ENCODE peak calls at places on chromosomes 2 and 18, in five cellular contexts. F is spleen, O is uterus, R is neural progenitor cell, J is GM23248. T is an unnamed sample. For H3K9me3 and H3K27me3, the result is how much of the 10 kb centered on the place peaks cover.

GRCh38 chr2:241678307-241678706 is 8.3 kb downstream of the DTYMK start:
- DNase-seq in F (peak), O (no peak), R (no peak), J (no peak), T (no peak)

GRCh38 chr18:77146249-77147080 is 13.9 kb upstream of the MBP start:
- DNase-seq in F (no peak), O (no peak), R (no peak), J (no peak), T (no peak)

GRCh38 chr2:206031950-206032567 is 53.9 kb downstream of the INO80D start:
- DNase-seq in F (no peak), O (no peak), R (no peak), J (no peak), T (no peak)

GRCh38 chr2:21411796-21412195 is 288.0 kb downstream of the TDRD15 start:
- DNase-seq in F (no peak), O (no peak), R (no peak), J (no peak), T (no peak)

GRCh38 chr2:174688079-174688478 is 76.2 kb downstream of the CHRNA1 start:
- DNase-seq in F (no peak), O (no peak), R (no peak), J (peak), T (no peak)

GRCh38 chr18:35005963-35006577 is 35.1 kb upstream of the MAPRE2 start:
- DNase-seq in F (no peak), O (no peak), R (peak), J (peak), T (peak)

GRCh38 chr2:47506024-47506423 is 103.1 kb downstream of the MSH2 start:
- DNase-seq in F (no peak), O (no peak), R (no peak), J (no peak), T (no peak)

GRCh38 chr2:54593249-54593648 is 130.2 kb upstream of the EML6 start:
- DNase-seq in F (no peak), O (no peak), R (no peak), J (no peak), T (no peak)

GRCh38 chr18:34660572-34660971 is 49.5 kb upstream of the DTNA start:
- DNase-seq in F (no peak), O (no peak), R (no peak), J (no peak), T (peak)

GRCh38 chr2:240350696-240351087 is 84.8 kb upstream of the GPC1 start:
- DNase-seq in F (no peak), O (no peak), R (no peak), J (peak), T (no peak)

GRCh38 chr2:11248-11941 is 34.9 kb downstream of the FAM110C start:
- DNase-seq in F (peak), O (peak), R (peak), J (peak), T (peak)

GRCh38 chr2:136085810-136086209 is 32.1 kb downstream of the CXCR4 start:
- DNase-seq in F (no peak), O (no peak), R (no peak), J (no peak), T (no peak)

GRCh38 chr2:69755862-69756467 is 14.0 kb downstream of the ANXA4 start:
- DNase-seq in F (no peak), O (no peak), R (no peak), J (peak), T (no peak)

GRCh38 chr2:53576361-53576620 is 191.3 kb upstream of the CHAC2 start:
- DNase-seq in F (no peak), O (no peak), R (no peak), J (no peak), T (peak)

GRCh38 chr2:5444854-5445253 is 247.3 kb upstream of the SOX11 start:
- DNase-seq in F (no peak), O (no peak), R (no peak), J (no peak), T (no peak)

GRCh38 chr2:88854528-88854927 is 163.1 kb downstream of the RPIA start:
- DNase-seq in F (no peak), O (no peak), R (no peak), J (no peak), T (no peak)

GRCh38 chr2:202278944-202279343 is 13.4 kb downstream of the NOP58 start:
- DNase-seq in F (no peak), O (no peak), R (peak), J (peak), T (no peak)

GRCh38 chr18:58911766-58912165 is 47.1 kb downstream of the ZNF532 start:
- DNase-seq in F (no peak), O (no peak), R (no peak), J (peak), T (no peak)

GRCh38 chr2:206688453-206688852 is 29.7 kb downstream of the DYTN start:
- DNase-seq in F (no peak), O (no peak), R (no peak), J (no peak), T (no peak)

GRCh38 chr2:212745359-212745758 is 206.8 kb upstream of the ERBB4 start:
- DNase-seq in F (no peak), O (no peak), R (no peak), J (no peak), T (no peak)

GRCh38 chr2:160551259-160551658 is 57.7 kb upstream of the RBMS1 start:
- DNase-seq in F (no peak), O (no peak), R (no peak), J (no peak), T (no peak)

GRCh38 chr2:10003206-10004125 is 39.9 kb upstream of the KLF11 start:
- DNase-seq in F (no peak), O (no peak), R (no peak), J (no peak), T (no peak)

GRCh38 chr2:62158444-62159121 is 37.3 kb upstream of the B3GNT2 start:
- DNase-seq in F (no peak), O (no peak), R (no peak), J (no peak), T (no peak)

GRCh38 chr2:190947139-190947538 is 66.5 kb downstream of the GLS start:
- DNase-seq in F (no peak), O (no peak), R (no peak), J (no peak), T (peak)

GRCh38 chr2:241676665-241677064 is 9.9 kb downstream of the DTYMK start:
- DNase-seq in F (no peak), O (no peak), R (no peak), J (no peak), T (no peak)

GRCh38 chr18:51168031-51168742 is 29.3 kb downstream of the MEX3C start:
- DNase-seq in F (no peak), O (no peak), R (peak), J (no peak), T (no peak)

GRCh38 chr2:27240406-27240805 is 22.4 kb downstream of the SLC30A3 start:
- DNase-seq in F (no peak), O (no peak), R (no peak), J (no peak), T (no peak)

GRCh38 chr2:173075781-173076556 is at the start of gene MAP3K20:
- DNase-seq in F (peak), O (peak), R (peak), J (peak), T (peak)

GRCh38 chr2:6506311-6507258 is 359.1 kb downstream of the CMPK2 start:
- DNase-seq in F (no peak), O (no peak), R (no peak), J (peak), T (no peak)

DNA sequence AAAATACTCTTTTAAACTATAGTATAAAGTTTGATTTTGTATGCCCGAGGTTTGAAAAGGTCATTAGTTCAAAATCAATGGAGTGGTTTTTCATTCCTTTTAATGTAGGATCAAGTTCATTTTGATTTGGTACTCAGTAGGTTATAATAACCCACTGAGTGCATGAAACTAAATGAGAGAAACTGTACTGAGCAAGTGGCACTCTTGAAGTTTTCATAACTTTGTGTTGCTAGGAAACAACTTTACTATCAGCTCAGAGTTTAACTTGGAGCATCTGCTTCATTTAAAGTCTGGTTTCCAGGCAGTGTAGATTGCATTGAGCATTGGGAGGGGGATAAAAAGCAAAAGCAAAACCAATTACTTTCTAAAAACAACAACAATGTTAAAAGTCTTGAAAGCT is 1361.6 kb upstream of the CHAC2 start:
- DNase-seq in F (no peak), O (no peak), R (no peak), J (no peak), T (no peak)
- H3K9me3 ChIP-seq in F (under half), O (under half), R (under half), J (under half), T (under half)

GRCh38 chr2:232526296-232527055 is 516 bp downstream of the CHRND start:
- DNase-seq in F (no peak), O (no peak), R (no peak), J (no peak), T (no peak)

GRCh38 chr2:232529806-232530547 is 4.0 kb downstream of the CHRND start:
- DNase-seq in F (peak), O (no peak), R (no peak), J (no peak), T (no peak)

GRCh38 chr2:232527905-232528470 is 2.0 kb downstream of the CHRND start:
- DNase-seq in F (no peak), O (no peak), R (no peak), J (no peak), T (no peak)

GRCh38 chr2:232530626-232531260 is 4.8 kb downstream of the CHRND start:
- DNase-seq in F (peak), O (no peak), R (no peak), J (no peak), T (no peak)

GRCh38 chr2:232528746-232529445 is 2.9 kb downstream of the CHRND start:
- DNase-seq in F (peak), O (no peak), R (no peak), J (peak), T (no peak)
- H3K4me3 ChIP-seq in F (no peak), O (no peak), R (no peak), J (no peak), T (no peak)

GRCh38 chr2:121905201-121905600 is 149.8 kb downstream of the TSN start:
- DNase-seq in F (no peak), O (no peak), R (no peak), J (no peak), T (no peak)

GRCh38 chr2:121911036-121911435 is 155.6 kb downstream of the TSN start:
- DNase-seq in F (no peak), O (no peak), R (peak), J (no peak), T (no peak)

GRCh38 chr2:121906170-121906569 is 150.7 kb downstream of the TSN start:
- DNase-seq in F (no peak), O (no peak), R (no peak), J (peak), T (no peak)

GRCh38 chr2:121910139-121910538 is 154.7 kb downstream of the TSN start:
- DNase-seq in F (no peak), O (no peak), R (no peak), J (peak), T (no peak)

GRCh38 chr2:121907905-121908304 is 152.5 kb downstream of the TSN start:
- DNase-seq in F (no peak), O (no peak), R (peak), J (peak), T (no peak)
- H3K27me3 ChIP-seq in F (under half), O (under half), R (under half), J (under half), T (under half)

GRCh38 chr18:74420926-74421325 is 36.2 kb downstream of the DIPK1C start:
- DNase-seq in F (no peak), O (no peak), R (no peak), J (peak), T (no peak)

GRCh38 chr18:74430231-74430630 is 26.9 kb downstream of the DIPK1C start:
- DNase-seq in F (no peak), O (no peak), R (no peak), J (no peak), T (no peak)

GRCh38 chr18:74425161-74425560 is 31.9 kb downstream of the DIPK1C start:
- DNase-seq in F (no peak), O (no peak), R (no peak), J (no peak), T (no peak)

GRCh38 chr18:74427442-74428112 is 29.5 kb downstream of the DIPK1C start:
- DNase-seq in F (no peak), O (no peak), R (no peak), J (no peak), T (no peak)

GRCh38 chr18:74425876-74426275 is 31.2 kb downstream of the DIPK1C start:
- DNase-seq in F (no peak), O (no peak), R (no peak), J (no peak), T (no peak)
- H3K9me3 ChIP-seq in F (under half), O (under half), R (under half), J (under half), T (under half)

DNA sequence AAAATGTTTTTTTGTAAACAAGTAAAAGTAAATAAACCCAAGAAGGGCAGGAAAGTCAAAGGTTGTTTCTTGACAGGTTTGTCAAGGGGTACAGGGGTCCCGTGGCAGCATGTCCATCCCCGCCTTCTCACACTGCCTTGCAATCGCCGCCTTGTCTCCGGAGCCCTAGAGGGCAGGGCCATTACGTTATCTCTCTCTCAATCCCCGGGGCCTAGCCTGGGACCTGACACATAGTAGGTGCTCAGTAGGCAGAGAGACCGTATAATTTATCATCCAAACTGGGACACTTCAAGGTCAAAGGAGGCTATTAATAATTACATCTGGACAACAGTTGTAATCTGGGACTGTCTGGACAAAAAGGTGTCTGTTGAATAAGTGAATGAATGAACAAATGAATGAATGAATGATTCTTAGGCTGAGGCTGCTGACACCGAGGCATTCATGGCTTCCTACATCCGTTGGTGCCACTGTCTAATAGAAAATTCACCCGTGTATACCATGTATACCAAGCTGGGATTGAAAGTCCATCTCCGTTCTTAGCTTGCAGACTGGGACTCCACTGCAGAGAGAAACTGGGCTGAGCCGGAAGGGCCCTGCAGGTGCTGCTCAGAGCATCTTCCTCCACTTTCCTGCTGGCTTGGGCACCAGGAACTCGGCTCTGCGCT is 44.8 kb upstream of the PLB1 start:
- DNase-seq in F (no peak), O (no peak), R (no peak), J (no peak), T (no peak)
- H3K4me3 ChIP-seq in F (no peak), O (no peak), R (no peak), J (no peak), T (no peak)

GRCh38 chr2:222242532-222242931 is 56.3 kb downstream of the PAX3 start:
- DNase-seq in F (no peak), O (no peak), R (no peak), J (no peak), T (no peak)

GRCh38 chr2:222240676-222241049 is 58.1 kb downstream of the PAX3 start:
- DNase-seq in F (no peak), O (no peak), R (peak), J (no peak), T (no peak)

GRCh38 chr2:222241054-222241453 is 57.7 kb downstream of the PAX3 start:
- DNase-seq in F (no peak), O (no peak), R (peak), J (no peak), T (no peak)

GRCh38 chr2:222239945-222240675 is 58.7 kb downstream of the PAX3 start:
- DNase-seq in F (no peak), O (no peak), R (peak), J (no peak), T (no peak)

GRCh38 chr2:222241471-222241870 is 57.3 kb downstream of the PAX3 start:
- DNase-seq in F (no peak), O (no peak), R (no peak), J (no peak), T (no peak)
- H3K27me3 ChIP-seq in F (under half), O (under half), R (half or more), J (under half), T (under half)

GRCh38 chr2:118521960-118522359 is 325.5 kb downstream of the EN1 start:
- DNase-seq in F (no peak), O (no peak), R (no peak), J (no peak), T (no peak)

GRCh38 chr2:118523761-118524160 is 323.7 kb downstream of the EN1 start:
- DNase-seq in F (no peak), O (no peak), R (no peak), J (no peak), T (no peak)

GRCh38 chr2:118524911-118525310 is 322.5 kb downstream of the EN1 start:
- DNase-seq in F (no peak), O (no peak), R (no peak), J (no peak), T (no peak)

DNA sequence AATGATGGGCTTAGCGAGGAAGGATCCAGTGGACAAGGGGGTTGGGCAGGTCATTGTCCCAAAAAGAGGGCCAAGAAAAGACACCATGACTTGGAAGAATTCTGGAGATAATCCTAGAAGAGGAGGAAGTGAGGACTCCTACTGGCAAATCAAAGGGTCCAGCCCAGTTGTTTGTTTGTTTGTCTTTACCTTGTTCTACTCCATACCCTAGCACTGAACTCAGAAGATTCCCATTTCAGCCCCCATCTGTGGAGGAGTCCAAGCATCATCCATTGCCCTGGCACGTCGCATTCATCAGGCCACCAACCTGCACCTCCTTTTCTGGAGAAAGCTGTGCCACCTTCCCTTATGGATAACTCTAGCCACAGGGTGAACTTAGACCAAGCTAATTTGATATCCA is 326.2 kb downstream of the EN1 start:
- DNase-seq in F (no peak), O (no peak), R (no peak), J (no peak), T (no peak)
- H3K9me3 ChIP-seq in F (under half), O (under half), R (under half), J (under half), T (under half)

DNA sequence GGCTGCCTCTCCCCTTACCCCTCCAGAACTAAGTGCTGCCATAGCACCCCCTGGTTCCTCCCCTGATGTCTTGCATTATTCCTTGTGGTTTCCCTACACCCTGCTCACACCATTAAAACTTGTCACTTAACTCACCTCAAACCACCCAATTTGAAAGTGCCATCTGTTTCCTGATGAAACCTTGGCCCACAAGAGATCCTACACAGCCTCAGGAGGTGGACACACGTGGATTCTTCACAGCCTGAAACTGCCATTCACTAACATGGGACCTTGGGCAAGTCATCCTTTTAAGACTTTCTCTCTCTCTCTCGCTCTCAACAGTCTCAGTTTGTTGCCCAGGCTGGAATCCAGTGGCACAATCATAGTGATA is 27.5 kb upstream of the FAM124B start:
- DNase-seq in F (no peak), O (no peak), R (no peak), J (no peak), T (no peak)
- H3K4me3 ChIP-seq in F (no peak), O (no peak), R (no peak), J (no peak), T (no peak)

GRCh38 chr2:168466834-168467565 is 10.9 kb downstream of the CERS6 start:
- DNase-seq in F (no peak), O (no peak), R (no peak), J (no peak), T (no peak)

GRCh38 chr2:168467729-168468128 is 11.7 kb downstream of the CERS6 start:
- DNase-seq in F (no peak), O (no peak), R (no peak), J (no peak), T (no peak)

GRCh38 chr2:168469281-168469988 is 13.4 kb downstream of the CERS6 start:
- DNase-seq in F (no peak), O (no peak), R (no peak), J (no peak), T (no peak)

GRCh38 chr2:168470188-168470879 is 14.3 kb downstream of the CERS6 start:
- DNase-seq in F (no peak), O (no peak), R (peak), J (no peak), T (peak)

DNA sequence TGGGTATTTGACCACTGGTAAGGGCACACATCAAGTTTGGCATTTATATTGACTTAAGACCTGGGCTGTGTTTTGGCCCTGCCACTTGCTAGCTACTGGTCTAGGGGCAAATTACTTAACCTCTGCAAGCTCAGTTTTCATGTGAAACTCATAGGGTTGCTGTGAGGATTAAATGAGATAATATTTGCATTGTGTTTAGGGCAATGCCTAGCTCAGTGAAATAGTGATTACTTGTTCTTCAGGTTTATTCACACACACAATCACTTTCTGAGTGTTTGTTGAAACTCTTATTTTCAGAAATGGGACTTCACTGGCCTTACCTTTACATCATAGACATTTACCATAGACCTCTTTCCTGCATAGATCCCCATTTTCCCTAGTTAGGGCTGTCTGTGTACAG is 12.3 kb downstream of the CERS6 start:
- DNase-seq in F (no peak), O (no peak), R (no peak), J (no peak), T (no peak)
- H3K27me3 ChIP-seq in F (under half), O (under half), R (under half), J (under half), T (under half)

T was measured in HAP-1.